ENCODE peak calls at places on chromosomes 4 and X, in four cellular contexts. I is keratinocyte; L is HS-5; B is stimulated activated CD8-positive, alpha-beta memory T cell treated with anti-CD3 and anti-CD28 coated beads, Interleukin-7, amount 100 ng/mL, for 1 hour. N is an unnamed sample.

GRCh38 chrX:122833230-122833629 is 350.8 kb upstream of the GRIA3 start:
- DNase-seq in I (no peak), L (no peak), B (no peak), N (no peak)

GRCh38 chrX:69307736-69308135 is 142.5 kb upstream of the PJA1 start:
- DNase-seq in I (no peak), L (no peak), B (no peak), N (no peak)

GRCh38 chr4:24211821-24212220 is 322.0 kb upstream of the PPARGC1A start:
- DNase-seq in I (no peak), L (peak), B (no peak), N (no peak)

GRCh38 chrX:110491846-110492620 is 133.4 kb downstream of the RTL9 start:
- DNase-seq in I (no peak), L (no peak), B (no peak), N (no peak)

GRCh38 chr4:170591076-170591475 is 501.3 kb upstream of the AADAT start:
- DNase-seq in I (no peak), L (no peak), B (no peak), N (no peak)

GRCh38 chr4:4554234-4554633 is 12.4 kb upstream of the STX18 start:
- DNase-seq in I (no peak), L (no peak), B (no peak), N (no peak)

GRCh38 chr4:101075536-101075935 is 271.8 kb downstream of the PPP3CA start:
- DNase-seq in I (no peak), L (no peak), B (no peak), N (no peak)

GRCh38 chr4:124641715-124642380 is 70.7 kb downstream of the ANKRD50 start:
- DNase-seq in I (peak), L (peak), B (no peak), N (peak)

GRCh38 chrX:69083361-69083760 is 81.9 kb downstream of the PJA1 start:
- DNase-seq in I (no peak), L (no peak), B (no peak), N (no peak)

GRCh38 chrX:85084770-85085393 is 81.2 kb downstream of the APOOL start:
- DNase-seq in I (no peak), L (no peak), B (no peak), N (no peak)

N was measured in epithelial cell of prostate.